ENCODE peak calls at places on chromosomes 7 and 10, in six cellular contexts. One of them, this sample, is unnamed.
A peak's percentile ranks its signal among the peaks of the same experiment; 100 is the strongest.

GRCh38 chr10:33252794-33253203 is 81.7 kb downstream of the NRP1 start:
- DNase-seq in HCT116: no peak
- DNase-seq in K562: no peak
- DNase-seq in H1: no peak
- DNase-seq in HepG2: peak; percentile 7
- DNase-seq in GM12878: no peak
- DNase-seq in this sample: no peak

GRCh38 chr7:41993173-41993867 is 243.7 kb downstream of the GLI3 start:
- DNase-seq in HCT116: no peak
- DNase-seq in K562: no peak
- DNase-seq in H1: no peak
- DNase-seq in HepG2: no peak
- DNase-seq in GM12878: no peak
- DNase-seq in this sample: no peak

GRCh38 chr7:158194365-158194900 is 393.2 kb downstream of the PTPRN2 start:
- DNase-seq in HCT116: no peak
- DNase-seq in K562: peak; percentile 9
- DNase-seq in H1: no peak
- DNase-seq in HepG2: no peak
- DNase-seq in GM12878: no peak
- DNase-seq in this sample: no peak

GRCh38 chr7:151078233-151079040 is 2.2 kb downstream of the FASTK start:
- DNase-seq in HCT116: no peak
- DNase-seq in K562: no peak
- DNase-seq in H1: no peak
- DNase-seq in HepG2: no peak
- DNase-seq in GM12878: no peak
- DNase-seq in this sample: no peak

GRCh38 chr10:48708144-48708543 is 23.5 kb downstream of the WDFY4 start:
- DNase-seq in HCT116: no peak
- DNase-seq in K562: no peak
- DNase-seq in H1: no peak
- DNase-seq in HepG2: no peak
- DNase-seq in GM12878: no peak
- DNase-seq in this sample: no peak

GRCh38 chr7:116317907-116318306 is 107.6 kb downstream of the TES start:
- DNase-seq in HCT116: no peak
- DNase-seq in K562: no peak
- DNase-seq in H1: no peak
- DNase-seq in HepG2: no peak
- DNase-seq in GM12878: no peak
- DNase-seq in this sample: no peak

GRCh38 chr7:4841007-4841784 is 20.6 kb downstream of the PAPOLB start:
- DNase-seq in HCT116: no peak
- DNase-seq in K562: no peak
- DNase-seq in H1: no peak
- DNase-seq in HepG2: no peak
- DNase-seq in GM12878: no peak
- DNase-seq in this sample: no peak

GRCh38 chr7:101792051-101792651 is 25.3 kb upstream of the CUX1 start:
- DNase-seq in HCT116: no peak
- DNase-seq in K562: no peak
- DNase-seq in H1: no peak
- DNase-seq in HepG2: no peak
- DNase-seq in GM12878: no peak
- DNase-seq in this sample: peak; percentile 78

GRCh38 chr10:95815133-95815532 is 59.2 kb downstream of the ENTPD1 start:
- DNase-seq in HCT116: no peak
- DNase-seq in K562: no peak
- DNase-seq in H1: no peak
- DNase-seq in HepG2: no peak
- DNase-seq in GM12878: no peak
- DNase-seq in this sample: no peak

GRCh38 chr7:86644282-86645173 is 819 bp downstream of the GRM3 start:
- DNase-seq in HCT116: no peak
- DNase-seq in K562: no peak
- DNase-seq in H1: no peak
- DNase-seq in HepG2: no peak
- DNase-seq in GM12878: no peak
- DNase-seq in this sample: peak; percentile 67

GRCh38 chr10:96831867-96832720 is at the start of gene LCOR:
- DNase-seq in HCT116: peak; percentile 59
- DNase-seq in K562: peak; percentile 85
- DNase-seq in H1: no peak
- DNase-seq in HepG2: peak; percentile 71
- DNase-seq in GM12878: no peak
- DNase-seq in this sample: peak; percentile 99

GRCh38 chr10:33273295-33274002 is 61.0 kb downstream of the NRP1 start:
- DNase-seq in HCT116: no peak
- DNase-seq in K562: no peak
- DNase-seq in H1: no peak
- DNase-seq in HepG2: peak; percentile 36
- DNase-seq in GM12878: no peak
- DNase-seq in this sample: peak; percentile 60

GRCh38 chr7:135094472-135095237 is 53.2 kb upstream of the TMEM140 start:
- DNase-seq in HCT116: no peak
- DNase-seq in K562: no peak
- DNase-seq in H1: no peak
- DNase-seq in HepG2: peak; percentile 51
- DNase-seq in GM12878: no peak
- DNase-seq in this sample: no peak

GRCh38 chr7:18154707-18155106 is 127.1 kb upstream of the PRPS1L1 start:
- DNase-seq in HCT116: no peak
- DNase-seq in K562: no peak
- DNase-seq in H1: no peak
- DNase-seq in HepG2: no peak
- DNase-seq in GM12878: no peak
- DNase-seq in this sample: no peak
- H3K9ac ChIP-seq in HCT116: no peak overlapping the region
- H3K9ac ChIP-seq in K562: no peak overlapping the region
- H3K9ac ChIP-seq in H1: no peak overlapping the region
- H3K9ac ChIP-seq in HepG2: no peak overlapping the region
- H3K9ac ChIP-seq in GM12878: no peak overlapping the region
- H3K9ac ChIP-seq in this sample: no peak overlapping the region

DNA sequence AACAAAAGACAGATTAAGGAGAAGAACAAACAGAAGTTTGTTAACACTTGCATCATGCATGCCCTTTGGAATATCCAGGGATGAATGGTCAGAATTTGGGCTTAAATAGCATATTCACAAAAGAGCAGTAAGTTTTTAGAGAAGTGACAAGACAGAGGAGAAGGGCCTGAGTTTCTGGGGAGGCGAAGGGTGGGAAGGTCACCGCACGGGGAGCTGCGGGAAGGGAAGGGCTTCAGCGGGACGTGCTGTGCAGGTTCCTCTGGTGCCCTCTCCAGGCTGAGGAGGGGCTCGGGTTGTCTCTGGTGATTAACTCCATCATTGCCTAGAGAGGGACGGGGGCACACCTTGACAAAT is 10.4 kb upstream of the ZNF22 start:
- DNase-seq in HCT116: no peak
- DNase-seq in K562: peak; percentile 42
- DNase-seq in H1: peak; percentile 64
- DNase-seq in HepG2: peak; percentile 71
- DNase-seq in GM12878: no peak
- DNase-seq in this sample: no peak
- TF ChIP-seq CTCF in HCT116: peak; percentile 30
- TF ChIP-seq CTCF in K562: peak; percentile 78
- TF ChIP-seq CTCF in H1: peak; percentile 78
- TF ChIP-seq CTCF in HepG2: peak; percentile 78
- TF ChIP-seq CTCF in GM12878: no peak
- TF ChIP-seq CTCF in this sample: no peak

GRCh38 chr10:88281592-88282268 is 301.4 kb downstream of the RNLS start:
- DNase-seq in HCT116: no peak
- DNase-seq in K562: no peak
- DNase-seq in H1: no peak
- DNase-seq in HepG2: no peak
- DNase-seq in GM12878: no peak
- DNase-seq in this sample: no peak
- TF ChIP-seq YY1 in HCT116: no peak
- TF ChIP-seq YY1 in K562: no peak
- TF ChIP-seq YY1 in H1: no peak
- TF ChIP-seq YY1 in HepG2: no peak
- TF ChIP-seq YY1 in GM12878: no peak
- TF ChIP-seq YY1 in this sample: no peak

GRCh38 chr7:131003634-131004033 is 269.6 kb upstream of the KLF14 start:
- DNase-seq in HCT116: no peak
- DNase-seq in K562: no peak
- DNase-seq in H1: no peak
- DNase-seq in HepG2: no peak
- DNase-seq in GM12878: no peak
- DNase-seq in this sample: no peak
- H3K9ac ChIP-seq in HCT116: peak overlapping the region; percentile 34
- H3K9ac ChIP-seq in K562: no peak overlapping the region
- H3K9ac ChIP-seq in H1: no peak overlapping the region
- H3K9ac ChIP-seq in HepG2: no peak overlapping the region
- H3K9ac ChIP-seq in GM12878: no peak overlapping the region
- H3K9ac ChIP-seq in this sample: no peak overlapping the region

GRCh38 chr10:8499752-8500390 is 445.4 kb downstream of the GATA3 start:
- DNase-seq in HCT116: no peak
- DNase-seq in K562: no peak
- DNase-seq in H1: no peak
- DNase-seq in HepG2: no peak
- DNase-seq in GM12878: no peak
- DNase-seq in this sample: no peak

GRCh38 chr10:8499312-8499711 is 444.8 kb downstream of the GATA3 start:
- DNase-seq in HCT116: no peak
- DNase-seq in K562: no peak
- DNase-seq in H1: no peak
- DNase-seq in HepG2: no peak
- DNase-seq in GM12878: no peak
- DNase-seq in this sample: no peak

GRCh38 chr10:8502611-8503010 is 448.1 kb downstream of the GATA3 start:
- DNase-seq in HCT116: no peak
- DNase-seq in K562: no peak
- DNase-seq in H1: no peak
- DNase-seq in HepG2: no peak
- DNase-seq in GM12878: no peak
- DNase-seq in this sample: no peak

GRCh38 chr10:8498290-8498689 is 443.8 kb downstream of the GATA3 start:
- DNase-seq in HCT116: no peak
- DNase-seq in K562: no peak
- DNase-seq in H1: no peak
- DNase-seq in HepG2: no peak
- DNase-seq in GM12878: no peak
- DNase-seq in this sample: no peak

GRCh38 chr10:8498881-8499280 is 444.4 kb downstream of the GATA3 start:
- DNase-seq in HCT116: no peak
- DNase-seq in K562: no peak
- DNase-seq in H1: no peak
- DNase-seq in HepG2: no peak
- DNase-seq in GM12878: no peak
- DNase-seq in this sample: no peak
- TF ChIP-seq CTCF in HCT116: no peak
- TF ChIP-seq CTCF in K562: no peak
- TF ChIP-seq CTCF in H1: no peak
- TF ChIP-seq CTCF in HepG2: no peak
- TF ChIP-seq CTCF in GM12878: no peak
- TF ChIP-seq CTCF in this sample: no peak

DNA sequence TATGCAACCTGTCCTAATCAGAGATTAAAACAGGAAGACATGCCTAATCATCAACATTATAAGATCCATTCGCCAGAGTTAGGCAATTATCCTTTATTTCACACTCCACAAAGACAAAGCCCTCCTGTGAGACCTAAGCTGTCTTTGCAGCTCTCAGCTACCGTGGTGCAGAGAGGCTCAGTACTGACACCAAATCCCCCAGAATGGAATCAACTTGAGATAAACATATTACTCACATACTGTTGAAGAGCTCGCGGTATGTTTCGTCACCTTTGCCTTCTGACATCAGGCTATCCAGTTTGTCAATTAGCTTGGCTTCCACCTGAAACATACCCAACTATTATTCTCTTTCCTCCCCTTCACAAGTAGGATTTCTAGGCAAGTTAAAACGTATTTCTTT is 226.1 kb upstream of the IMMP2L start:
- DNase-seq in HCT116: no peak
- DNase-seq in K562: no peak
- DNase-seq in H1: no peak
- DNase-seq in HepG2: no peak
- DNase-seq in GM12878: no peak
- DNase-seq in this sample: no peak
- TF ChIP-seq YY1 in HCT116: no peak
- TF ChIP-seq YY1 in K562: no peak
- TF ChIP-seq YY1 in H1: no peak
- TF ChIP-seq YY1 in HepG2: no peak
- TF ChIP-seq YY1 in GM12878: no peak
- TF ChIP-seq YY1 in this sample: no peak

DNA sequence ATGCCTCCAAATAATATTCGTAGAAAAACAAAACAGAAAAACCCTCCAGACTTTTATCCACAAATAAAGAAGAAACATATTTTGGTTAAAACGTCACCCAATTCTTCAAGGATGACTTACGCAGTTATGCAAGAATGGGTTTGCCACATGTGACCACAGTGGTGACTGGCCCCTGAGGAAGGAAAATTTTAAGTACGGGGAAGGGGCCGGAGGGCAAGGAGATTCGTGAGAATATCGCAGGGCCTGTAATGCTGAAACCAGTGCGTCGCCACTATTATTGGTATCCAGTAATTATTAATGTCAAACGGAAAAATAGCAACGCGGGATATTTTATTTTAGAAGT is 552 bp upstream of the MRPS24 start:
- DNase-seq in HCT116: no peak
- DNase-seq in K562: no peak
- DNase-seq in H1: no peak
- DNase-seq in HepG2: no peak
- DNase-seq in GM12878: no peak
- DNase-seq in this sample: no peak
- H3K9ac ChIP-seq in HCT116: peak overlapping the region; percentile 77
- H3K9ac ChIP-seq in K562: peak overlapping the region; percentile 60
- H3K9ac ChIP-seq in H1: peak overlapping the region; percentile 62
- H3K9ac ChIP-seq in HepG2: peak overlapping the region; percentile 80
- H3K9ac ChIP-seq in GM12878: peak overlapping the region; percentile 58
- H3K9ac ChIP-seq in this sample: peak overlapping the region; percentile 80

GRCh38 chr7:72182036-72182435 is 230.1 kb downstream of the CALN1 start:
- DNase-seq in HCT116: no peak
- DNase-seq in K562: no peak
- DNase-seq in H1: no peak
- DNase-seq in HepG2: no peak
- DNase-seq in GM12878: no peak
- DNase-seq in this sample: no peak
- TF ChIP-seq CTCF in HCT116: no peak
- TF ChIP-seq CTCF in K562: no peak
- TF ChIP-seq CTCF in H1: no peak
- TF ChIP-seq CTCF in HepG2: no peak
- TF ChIP-seq CTCF in GM12878: no peak
- TF ChIP-seq CTCF in this sample: no peak

DNA sequence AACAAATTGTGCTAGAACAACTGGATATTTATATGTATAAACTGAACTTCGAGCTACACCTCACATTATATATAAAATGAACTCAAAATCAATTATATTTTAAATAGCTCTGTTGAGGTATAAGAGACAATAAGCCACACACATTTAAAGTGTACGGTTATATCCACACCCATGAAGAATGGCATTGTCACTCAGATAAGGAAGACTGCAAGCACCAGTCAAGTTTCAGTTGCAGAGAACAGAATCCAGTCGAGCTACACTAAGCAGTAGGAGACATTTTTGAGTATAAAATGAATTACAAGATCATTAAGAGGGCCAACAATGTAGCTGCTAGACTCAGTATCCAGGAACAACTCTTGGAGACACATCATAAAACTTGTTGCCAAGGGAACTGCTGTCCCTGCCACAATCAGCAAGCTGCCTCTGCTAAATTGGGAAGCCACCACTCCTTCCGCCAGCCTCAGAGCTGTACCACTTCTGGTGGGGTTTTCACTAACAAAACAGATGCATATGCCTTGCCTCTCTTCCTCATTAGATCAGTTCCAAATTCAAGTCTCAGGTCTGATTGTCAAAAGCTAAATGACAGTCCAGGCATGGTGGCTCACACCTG is 19.6 kb upstream of the GPNMB start:
- DNase-seq in HCT116: no peak
- DNase-seq in K562: no peak
- DNase-seq in H1: no peak
- DNase-seq in HepG2: no peak
- DNase-seq in GM12878: no peak
- DNase-seq in this sample: no peak
- TF ChIP-seq YY1 in HCT116: no peak
- TF ChIP-seq YY1 in K562: no peak
- TF ChIP-seq YY1 in H1: no peak
- TF ChIP-seq YY1 in HepG2: no peak
- TF ChIP-seq YY1 in GM12878: no peak
- TF ChIP-seq YY1 in this sample: no peak

This sample was measured in SK-N-SH.